ENCODE peak calls at places on chromosomes 5 and 9, in ten cellular contexts. K is frontal cortex; U is AG04450; C is lung; W is CD4-positive, CD25-positive, alpha-beta regulatory T cell; S is activated naive CD8-positive, alpha-beta T cell treated with anti-CD3 and anti-CD28 coated beads, Interleukin-2, amount 10 ng/mL, durations not matched to agents 7 days and 5 days; E is GM10248; Y is germinal center; B is posterior vena cava; T is pancreas. F is an unnamed sample.

GRCh38 chr5:7926296-7926695 is 57.3 kb downstream of the MTRR start:
- DNase-seq in K (no peak), U (peak; percentile 81), C (no peak), W (no peak), S (no peak), E (no peak), Y (no peak), B (no peak), T (no peak), F (no peak)

GRCh38 chr5:25119654-25120053 is 474.9 kb upstream of the CDH10 start:
- DNase-seq in K (no peak), U (no peak), C (no peak), W (no peak), S (no peak), E (peak; percentile 4), Y (no peak), B (no peak), T (no peak), F (peak; percentile 61)

GRCh38 chr9:123753669-123754307 is 176.1 kb downstream of the DENND1A start:
- DNase-seq in K (no peak), U (no peak), C (no peak), W (no peak), S (no peak), E (no peak), Y (no peak), B (no peak), T (no peak), F (no peak)

GRCh38 chr9:19133549-19134345 is 6.5 kb upstream of the PLIN2 start:
- DNase-seq in K (no peak), U (no peak), C (no peak), W (no peak), S (no peak), E (no peak), Y (no peak), B (no peak), T (no peak), F (no peak)

GRCh38 chr5:51187953-51188591 is 195.2 kb upstream of the ISL1 start:
- DNase-seq in K (no peak), U (no peak), C (no peak), W (no peak), S (no peak), E (no peak), Y (no peak), B (no peak), T (no peak), F (no peak)

GRCh38 chr5:1973391-1974013 is 90.8 kb upstream of the IRX4 start:
- DNase-seq in K (peak; percentile 25), U (no peak), C (peak; percentile 18), W (no peak), S (no peak), E (no peak), Y (no peak), B (no peak), T (no peak), F (no peak)

GRCh38 chr9:16348531-16348930 is 521.9 kb downstream of the BNC2 start:
- DNase-seq in K (no peak), U (no peak), C (no peak), W (no peak), S (no peak), E (no peak), Y (no peak), B (no peak), T (no peak), F (no peak)

GRCh38 chr9:121765021-121765950 is 113.9 kb downstream of the DAB2IP start:
- DNase-seq in K (no peak), U (peak; percentile 10), C (no peak), W (no peak), S (no peak), E (no peak), Y (no peak), B (peak; percentile 82), T (peak; percentile 83), F (no peak)

GRCh38 chr5:54885636-54886035 is 99.8 kb downstream of the ESM1 start:
- DNase-seq in K (no peak), U (no peak), C (no peak), W (no peak), S (no peak), E (no peak), Y (no peak), B (no peak), T (no peak), F (no peak)

GRCh38 chr9:19252174-19252884 is 21.8 kb downstream of the DENND4C start:
- DNase-seq in K (no peak), U (no peak), C (no peak), W (no peak), S (no peak), E (no peak), Y (no peak), B (no peak), T (no peak), F (no peak)

GRCh38 chr5:45648744-45649143 is 47.4 kb downstream of the HCN1 start:
- DNase-seq in K (no peak), U (no peak), C (no peak), W (no peak), S (no peak), E (no peak), Y (no peak), B (no peak), T (no peak), F (no peak)

GRCh38 chr5:58261605-58262004 is 198.3 kb downstream of the PLK2 start:
- DNase-seq in K (no peak), U (no peak), C (no peak), W (no peak), S (no peak), E (no peak), Y (no peak), B (no peak), T (no peak), F (no peak)

GRCh38 chr9:79224672-79225433 is 346.9 kb upstream of the TLE4 start:
- DNase-seq in K (no peak), U (peak; percentile 85), C (no peak), W (no peak), S (no peak), E (no peak), Y (no peak), B (no peak), T (no peak), F (no peak)

GRCh38 chr9:133063500-133064231 is 1.9 kb downstream of the CEL start:
- DNase-seq in K (no peak), U (no peak), C (no peak), W (no peak), S (no peak), E (no peak), Y (no peak), B (no peak), T (peak; percentile 79), F (no peak)

GRCh38 chr5:72860499-72860898 is 44.0 kb downstream of the TNPO1 start:
- DNase-seq in K (no peak), U (peak; percentile 8), C (no peak), W (no peak), S (no peak), E (no peak), Y (no peak), B (no peak), T (no peak), F (no peak)

GRCh38 chr5:16776611-16777251 is 159.4 kb downstream of the MYO10 start:
- DNase-seq in K (no peak), U (no peak), C (no peak), W (no peak), S (no peak), E (no peak), Y (no peak), B (no peak), T (peak; percentile 29), F (no peak)

GRCh38 chr9:137975936-137976565 is 98.5 kb downstream of the CACNA1B start:
- DNase-seq in K (no peak), U (no peak), C (no peak), W (no peak), S (no peak), E (no peak), Y (no peak), B (peak; percentile 71), T (no peak), F (no peak)

GRCh38 chr5:51650824-51651223 is 267.6 kb downstream of the ISL1 start:
- DNase-seq in K (no peak), U (no peak), C (no peak), W (no peak), S (no peak), E (no peak), Y (no peak), B (no peak), T (no peak), F (no peak)

GRCh38 chr5:178677429-178677828 is 50.6 kb upstream of the CLK4 start:
- DNase-seq in K (no peak), U (no peak), C (peak; percentile 65), W (no peak), S (no peak), E (no peak), Y (no peak), B (no peak), T (peak; percentile 52), F (no peak)

F was measured in SW 1271.